ENCODE peak calls at places on chromosomes 11 and 22, in six cellular contexts. Y, P, G, A, F and D are unnamed samples.

GRCh38 chr22:35064664-35065063 is 1.3 kb upstream of the ISX start:
- DNase-seq in F (peak), Y (no peak), A (peak), G (peak), P (no peak), D (no peak)

GRCh38 chr22:36405671-36406070 is 17.9 kb upstream of the MYH9 start:
- DNase-seq in A (no peak), Y (no peak), P (no peak), G (no peak), F (no peak), D (no peak)

GRCh38 chr11:30786392-30787120 is 200.4 kb upstream of the MPPED2 start:
- DNase-seq in P (no peak), Y (peak), F (no peak), G (peak), A (no peak), D (no peak)

GRCh38 chr11:47906066-47906465 is 57.9 kb upstream of the NUP160 start:
- DNase-seq in F (no peak), P (no peak), Y (no peak), A (no peak), G (no peak), D (no peak)

GRCh38 chr22:19606332-19607197 is 82.4 kb upstream of the CLDN5 start:
- DNase-seq in P (no peak), G (no peak), Y (no peak), A (no peak), F (no peak), D (no peak)

GRCh38 chr22:43901976-43902643 is 10.3 kb upstream of the PNPLA5 start:
- DNase-seq in A (no peak), P (no peak), Y (peak), F (no peak), G (no peak), D (no peak)

GRCh38 chr11:128715691-128716153 is 21.9 kb downstream of the FLI1 start:
- DNase-seq in G (no peak), P (no peak), F (no peak), Y (peak), A (no peak), D (no peak)

GRCh38 chr11:3873712-3874349 is 18.4 kb downstream of the STIM1 start:
- DNase-seq in Y (no peak), P (no peak), F (no peak), A (no peak), G (no peak), D (no peak)

GRCh38 chr11:116644201-116644947 is 128.4 kb downstream of the BUD13 start:
- DNase-seq in P (peak), A (no peak), Y (no peak), F (no peak), G (no peak), D (no peak)

DNA sequence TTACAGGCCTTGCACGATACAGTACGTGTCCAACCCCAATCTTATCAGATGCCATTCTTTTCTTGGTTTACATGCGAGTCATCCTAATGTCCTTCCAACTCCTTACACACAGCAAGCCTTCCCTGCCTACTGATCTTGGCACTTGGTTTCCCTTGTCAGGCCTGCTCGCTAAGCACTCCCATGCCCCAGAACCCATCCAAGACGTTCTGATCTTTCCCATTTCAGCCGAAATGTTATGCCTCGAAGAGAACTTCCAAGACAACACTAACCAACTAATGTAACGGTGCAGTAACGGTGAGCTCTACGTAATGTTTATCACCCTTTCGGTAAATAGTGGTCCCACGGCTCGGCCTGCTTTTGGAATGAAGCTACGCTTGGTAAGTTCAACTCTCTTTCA is 521 bp downstream of the PES1 start:
- DNase-seq in A (no peak), G (no peak), F (no peak), P (no peak), Y (peak), D (no peak)
- TF ChIP-seq USF2 in A (no peak), G (no peak), F (no peak), P (no peak), Y (no peak), D (no peak)

GRCh38 chr22:23138584-23139469 is 3.0 kb downstream of the RSPH14 start:
- DNase-seq in Y (no peak), G (no peak), A (no peak), P (no peak), F (no peak), D (no peak)
- H3K9ac ChIP-seq in Y (no peak), G (no peak), A (peak), P (no peak), F (peak), D (no peak)

GRCh38 chr22:27624705-27625104 is 176.9 kb downstream of the MN1 start:
- DNase-seq in A (no peak), G (no peak), P (no peak), Y (no peak), F (no peak), D (no peak)
- TF ChIP-seq USF2 in A (no peak), G (no peak), P (no peak), Y (no peak), F (no peak), D (no peak)

GRCh38 chr11:60183595-60184201 is 815 bp upstream of the MS4A6A start:
- DNase-seq in P (no peak), Y (no peak), F (no peak), A (no peak), G (no peak), D (no peak)
- H3K9ac ChIP-seq in P (no peak), Y (no peak), F (no peak), A (no peak), G (no peak), D (no peak)

GRCh38 chr22:45483319-45483718 is 19.4 kb upstream of the FBLN1 start:
- DNase-seq in A (no peak), G (no peak), F (no peak), Y (no peak), P (no peak), D (no peak)

GRCh38 chr22:45485271-45485670 is 17.4 kb upstream of the FBLN1 start:
- DNase-seq in F (no peak), G (peak), P (no peak), A (no peak), Y (no peak), D (no peak)

GRCh38 chr22:45482169-45482568 is 20.5 kb upstream of the FBLN1 start:
- DNase-seq in P (no peak), A (no peak), G (no peak), Y (no peak), F (no peak), D (no peak)

GRCh38 chr22:45483918-45484499 is 18.7 kb upstream of the FBLN1 start:
- DNase-seq in A (no peak), Y (no peak), G (peak), P (no peak), F (no peak), D (no peak)

DNA sequence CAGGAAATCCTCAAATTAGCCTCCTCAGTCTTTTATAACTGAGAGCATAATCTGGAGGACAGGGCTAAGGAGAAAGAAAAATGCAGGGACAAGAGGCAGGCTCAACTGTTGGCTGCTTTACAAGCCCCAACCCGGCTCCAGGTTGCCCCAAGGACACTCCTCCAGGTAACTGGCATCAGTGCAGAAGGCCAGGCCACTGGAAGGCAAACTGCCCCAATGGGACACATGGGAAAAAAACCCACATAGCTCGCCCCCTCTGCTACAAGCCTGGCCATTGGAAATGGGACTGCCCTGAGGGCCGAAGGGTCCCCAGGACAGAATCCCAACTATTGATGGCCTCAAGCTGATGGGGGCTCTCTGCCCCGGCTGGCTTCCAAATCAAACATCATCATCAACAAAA is 17.9 kb upstream of the FBLN1 start:
- DNase-seq in G (no peak), P (no peak), F (no peak), A (no peak), Y (no peak), D (no peak)
- TF ChIP-seq USF2 in G (no peak), P (no peak), F (no peak), A (no peak), Y (no peak), D (no peak)